ENCODE peak calls at places on chromosomes 1 and 21, in seven cellular contexts. V, M, I, J, F, S and D are unnamed samples. For H3K4me1, the result is how much of the 10 kb centered on the place peaks cover.

GRCh38 chr1:50368179-50369007 is 54.9 kb downstream of the DMRTA2 start:
- DNase-seq in V (peak), M (peak), I (peak), J (peak), F (peak), S (peak), D (peak)

GRCh38 chr1:87017994-87018672 is 103.7 kb downstream of the HS2ST1 start:
- DNase-seq in V (no peak), M (no peak), I (peak), J (no peak), F (no peak), S (no peak), D (no peak)

GRCh38 chr1:157920748-157921147 is 72.7 kb upstream of the KIRREL1 start:
- DNase-seq in V (no peak), M (no peak), I (no peak), J (no peak), F (no peak), S (no peak), D (no peak)

GRCh38 chr1:39575191-39576015 is 1.2 kb downstream of the PABPC4 start:
- DNase-seq in V (peak), M (peak), I (peak), J (peak), F (peak), S (no peak), D (peak)

GRCh38 chr1:242034393-242034792 is 35.5 kb upstream of the MAP1LC3C start:
- DNase-seq in V (no peak), M (no peak), I (no peak), J (no peak), F (no peak), S (no peak), D (no peak)

GRCh38 chr1:23122023-23122738 is 46.5 kb downstream of the LUZP1 start:
- DNase-seq in V (peak), M (peak), I (peak), J (no peak), F (peak), S (no peak), D (no peak)

GRCh38 chr21:36859744-36860501 is 106.5 kb downstream of the HLCS start:
- DNase-seq in V (peak), M (peak), I (peak), J (peak), F (peak), S (peak), D (no peak)

GRCh38 chr1:28078680-28079626 is 9.5 kb downstream of the EYA3 start:
- DNase-seq in V (peak), M (no peak), I (peak), J (no peak), F (peak), S (no peak), D (no peak)

GRCh38 chr1:84619383-84620093 is 45.3 kb upstream of the CTBS start:
- DNase-seq in V (peak), M (peak), I (peak), J (no peak), F (peak), S (no peak), D (no peak)

GRCh38 chr1:29284286-29284960 is 48.1 kb downstream of the PTPRU start:
- DNase-seq in V (no peak), M (no peak), I (no peak), J (no peak), F (no peak), S (no peak), D (no peak)

GRCh38 chr1:89632213-89633102 is 462 bp upstream of the LRRC8C start:
- DNase-seq in V (peak), M (peak), I (peak), J (peak), F (peak), S (peak), D (peak)

GRCh38 chr21:43812139-43812821 is 22.9 kb downstream of the RRP1 start:
- DNase-seq in V (no peak), M (no peak), I (no peak), J (no peak), F (peak), S (no peak), D (no peak)

GRCh38 chr1:172637522-172637921 is 21.4 kb upstream of the FASLG start:
- DNase-seq in V (peak), M (peak), I (peak), J (no peak), F (peak), S (no peak), D (no peak)

GRCh38 chr1:201255470-201256362 is 27.6 kb upstream of the PKP1 start:
- DNase-seq in V (no peak), M (no peak), I (no peak), J (no peak), F (no peak), S (no peak), D (no peak)

GRCh38 chr1:89609781-89610456 is 23.0 kb upstream of the LRRC8C start:
- DNase-seq in V (no peak), M (no peak), I (no peak), J (peak), F (no peak), S (no peak), D (no peak)

GRCh38 chr1:14742181-14742980 is 143.9 kb downstream of the KAZN start:
- DNase-seq in V (peak), M (peak), I (peak), J (peak), F (peak), S (no peak), D (no peak)

GRCh38 chr1:26291433-26291832 is 11.5 kb downstream of the SH3BGRL3 start:
- DNase-seq in V (no peak), M (no peak), I (no peak), J (no peak), F (no peak), S (no peak), D (no peak)

GRCh38 chr21:36097427-36098230 is 27.8 kb downstream of the CBR1 start:
- DNase-seq in V (no peak), M (no peak), I (peak), J (no peak), F (no peak), S (no peak), D (no peak)

GRCh38 chr1:7253118-7253480 is 467.8 kb downstream of the CAMTA1 start:
- DNase-seq in V (peak), M (no peak), I (no peak), J (no peak), F (no peak), S (no peak), D (no peak)

GRCh38 chr1:231926933-231927332 is 300.3 kb downstream of the DISC1 start:
- DNase-seq in V (no peak), M (no peak), I (no peak), J (no peak), F (no peak), S (no peak), D (no peak)

GRCh38 chr1:164950453-164951052 is 391.6 kb downstream of the PBX1 start:
- DNase-seq in V (no peak), M (no peak), I (no peak), J (no peak), F (no peak), S (no peak), D (no peak)

GRCh38 chr1:245007686-245008085 is 143.3 kb upstream of the HNRNPU start:
- DNase-seq in V (peak), M (no peak), I (no peak), J (no peak), F (no peak), S (no peak), D (no peak)

GRCh38 chr1:108079550-108079949 is 114.6 kb upstream of the VAV3 start:
- DNase-seq in V (no peak), M (peak), I (no peak), J (no peak), F (no peak), S (no peak), D (no peak)

GRCh38 chr1:112938188-112938587 is 17.8 kb downstream of the SLC16A1 start:
- DNase-seq in V (peak), M (no peak), I (no peak), J (no peak), F (no peak), S (no peak), D (no peak)

GRCh38 chr1:198160946-198161614 is 4.3 kb downstream of the NEK7 start:
- DNase-seq in V (no peak), M (no peak), I (no peak), J (no peak), F (no peak), S (no peak), D (no peak)

GRCh38 chr1:13760921-13761320 is 60.9 kb downstream of the PRDM2 start:
- DNase-seq in V (no peak), M (peak), I (no peak), J (no peak), F (no peak), S (no peak), D (no peak)

GRCh38 chr1:33055210-33055991 is 18.7 kb upstream of the AK2 start:
- DNase-seq in V (peak), M (peak), I (peak), J (peak), F (peak), S (peak), D (peak)

GRCh38 chr1:27789511-27790154 is 16.6 kb downstream of the STX12 start:
- DNase-seq in V (peak), M (no peak), I (peak), J (no peak), F (no peak), S (no peak), D (no peak)

GRCh38 chr1:179984101-179984500 is 29.5 kb downstream of the CEP350 start:
- DNase-seq in V (no peak), M (no peak), I (no peak), J (no peak), F (peak), S (no peak), D (no peak)

GRCh38 chr1:9289724-9290493 is 2.8 kb upstream of the SPSB1 start:
- DNase-seq in V (peak), M (peak), I (peak), J (no peak), F (peak), S (no peak), D (no peak)

GRCh38 chr21:29163381-29164115 is 33.1 kb downstream of the MAP3K7CL start:
- DNase-seq in V (no peak), M (no peak), I (peak), J (no peak), F (peak), S (no peak), D (no peak)

GRCh38 chr1:117128323-117129079 is 7.0 kb upstream of the TRIM45 start:
- DNase-seq in V (peak), M (peak), I (peak), J (no peak), F (peak), S (no peak), D (no peak)

GRCh38 chr1:180057883-180058396 is 96.7 kb upstream of the QSOX1 start:
- DNase-seq in V (no peak), M (peak), I (peak), J (no peak), F (peak), S (no peak), D (no peak)

GRCh38 chr1:202659974-202660373 is 50.3 kb downstream of the SYT2 start:
- DNase-seq in V (no peak), M (no peak), I (no peak), J (no peak), F (no peak), S (no peak), D (no peak)

GRCh38 chr1:12528021-12528852 is 89.8 kb downstream of the DHRS3 start:
- DNase-seq in V (peak), M (no peak), I (peak), J (no peak), F (peak), S (no peak), D (no peak)
- H3K27ac ChIP-seq in V (no peak), M (no peak), I (no peak), J (no peak), F (no peak), S (no peak), D (no peak)

GRCh38 chr21:39016740-39017315 is 166.4 kb downstream of the PSMG1 start:
- DNase-seq in V (peak), M (no peak), I (peak), J (no peak), F (no peak), S (no peak), D (no peak)
- H4K8ac ChIP-seq in V (peak), M (no peak), I (peak), J (no peak), F (no peak), S (no peak), D (no peak)

GRCh38 chr1:109929588-109930251 is 19.1 kb downstream of the CSF1 start:
- DNase-seq in V (no peak), M (no peak), I (no peak), J (peak), F (no peak), S (no peak), D (no peak)

GRCh38 chr1:109928591-109929111 is 18.0 kb downstream of the CSF1 start:
- DNase-seq in V (peak), M (no peak), I (peak), J (no peak), F (peak), S (no peak), D (no peak)

GRCh38 chr1:109930252-109930993 is 19.8 kb downstream of the CSF1 start:
- DNase-seq in V (no peak), M (peak), I (no peak), J (peak), F (no peak), S (no peak), D (no peak)

GRCh38 chr1:109927908-109928307 is 17.3 kb downstream of the CSF1 start:
- DNase-seq in V (peak), M (no peak), I (peak), J (no peak), F (peak), S (no peak), D (no peak)

GRCh38 chr1:109929170-109929569 is 18.5 kb downstream of the CSF1 start:
- DNase-seq in V (no peak), M (no peak), I (no peak), J (peak), F (no peak), S (no peak), D (no peak)
- H3K4me1 ChIP-seq in V (under half), M (under half), I (under half), J (under half), F (under half), S (under half), D (under half)

DNA sequence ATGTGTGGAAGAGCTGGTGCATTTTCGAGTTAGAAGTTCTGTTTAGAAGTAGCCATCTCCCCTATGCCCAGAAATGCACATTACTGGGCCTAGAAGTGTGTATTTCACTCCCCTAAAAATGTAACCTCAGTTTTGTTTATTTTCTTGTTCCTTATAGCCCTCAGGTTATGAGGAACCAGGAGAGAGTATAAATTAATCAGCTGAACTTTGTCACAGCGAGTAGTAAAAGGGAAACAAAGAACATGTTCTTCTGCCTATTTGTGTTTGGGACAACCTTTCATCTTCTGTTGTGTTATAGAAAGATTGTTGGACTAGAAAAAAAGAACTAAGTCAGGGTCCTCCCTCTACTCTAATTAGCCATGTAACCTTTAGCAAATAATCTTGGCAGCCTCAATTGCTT is 160.5 kb upstream of the PDE4B start:
- DNase-seq in V (no peak), M (no peak), I (no peak), J (no peak), F (no peak), S (no peak), D (no peak)
- H3K27ac ChIP-seq in V (no peak), M (no peak), I (no peak), J (no peak), F (no peak), S (no peak), D (no peak)

DNA sequence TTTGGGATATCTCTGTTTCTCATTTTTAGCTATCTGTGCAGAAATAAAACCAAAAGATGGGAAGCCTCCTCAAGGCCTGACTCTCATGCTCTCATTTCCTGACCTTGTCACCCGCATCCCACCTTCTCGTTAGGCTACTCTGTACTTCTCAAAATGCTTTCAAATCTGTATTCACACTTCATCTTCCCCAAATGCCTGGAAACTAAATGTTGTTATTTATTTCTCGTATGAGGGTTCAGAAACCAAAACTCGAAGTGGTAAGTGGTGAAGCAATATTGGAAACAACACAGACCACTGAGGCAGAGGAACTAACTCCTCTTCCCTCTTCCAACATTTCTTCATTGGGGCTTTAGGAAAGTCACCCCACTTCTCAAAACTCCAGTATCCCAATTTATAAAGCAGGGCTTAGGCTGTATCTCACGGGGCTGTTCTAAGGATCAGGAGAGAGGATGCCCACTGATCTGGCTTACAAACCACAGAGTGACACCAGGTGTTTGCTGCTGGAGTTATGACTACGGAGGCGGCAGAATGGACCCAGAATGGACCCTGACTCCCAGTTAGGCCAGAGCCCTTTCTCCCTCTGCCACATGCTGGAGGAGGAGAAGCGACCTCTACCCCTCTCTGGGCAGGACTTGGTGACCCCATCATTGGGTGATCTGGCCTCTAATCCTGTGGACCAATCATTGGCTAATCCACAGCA is 3.5 kb downstream of the SLAMF7 start:
- DNase-seq in V (no peak), M (no peak), I (no peak), J (no peak), F (no peak), S (no peak), D (no peak)
- H4K8ac ChIP-seq in V (no peak), M (no peak), I (no peak), J (no peak), F (no peak), S (no peak), D (no peak)

DNA sequence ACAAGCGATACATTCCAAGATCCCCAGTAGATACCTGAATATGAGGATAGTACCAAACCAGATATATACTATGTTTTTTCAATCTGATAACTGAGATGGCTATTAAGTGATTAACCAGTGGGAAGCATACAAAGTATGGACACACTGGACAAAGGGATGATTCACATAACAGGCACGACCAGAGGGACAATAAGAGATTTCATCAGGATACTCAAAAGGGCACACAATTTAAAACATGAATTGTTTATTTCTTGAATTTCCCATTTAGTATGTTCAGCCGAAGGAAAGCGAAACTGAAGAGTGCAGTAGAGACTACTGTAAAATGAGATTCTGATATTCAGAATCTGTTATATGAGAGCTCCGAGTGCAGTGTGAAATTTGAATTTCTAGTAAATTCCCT is 10.6 kb downstream of the ZZZ3 start:
- DNase-seq in V (peak), M (no peak), I (peak), J (no peak), F (peak), S (no peak), D (no peak)
- H3K4me1 ChIP-seq in V (under half), M (under half), I (under half), J (under half), F (under half), S (under half), D (under half)

GRCh38 chr1:35923841-35924240 is 7.1 kb upstream of the AGO3 start:
- DNase-seq in V (no peak), M (no peak), I (no peak), J (no peak), F (no peak), S (no peak), D (no peak)

GRCh38 chr1:35924838-35925237 is 6.1 kb upstream of the AGO3 start:
- DNase-seq in V (no peak), M (no peak), I (no peak), J (no peak), F (no peak), S (no peak), D (no peak)

GRCh38 chr1:35929730-35930592 is 944 bp upstream of the AGO3 start:
- DNase-seq in V (peak), M (peak), I (no peak), J (peak), F (peak), S (peak), D (peak)

GRCh38 chr1:35927472-35927871 is 3.4 kb upstream of the AGO3 start:
- DNase-seq in V (no peak), M (no peak), I (no peak), J (no peak), F (no peak), S (no peak), D (no peak)

DNA sequence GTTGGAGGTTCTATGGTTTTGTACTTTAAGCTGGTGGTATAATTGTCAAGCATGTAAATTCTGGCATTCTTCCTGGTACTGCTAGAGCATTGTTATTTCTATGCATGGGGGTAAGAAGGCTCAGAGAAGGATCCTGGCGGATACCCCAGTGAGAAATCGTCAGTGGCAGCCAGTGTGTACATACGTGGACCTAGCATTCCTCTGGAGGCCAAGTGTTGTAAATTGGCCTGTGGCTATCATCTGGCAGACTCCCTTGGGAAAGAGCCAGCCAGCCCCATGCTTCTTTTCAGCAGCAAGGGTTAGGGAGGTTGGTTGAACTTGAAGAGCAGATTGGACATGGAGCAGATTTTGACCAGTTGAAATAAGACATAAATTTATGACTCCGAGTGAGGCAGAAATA is 5.2 kb upstream of the AGO3 start:
- DNase-seq in V (peak), M (no peak), I (no peak), J (no peak), F (no peak), S (no peak), D (no peak)
- H3K27ac ChIP-seq in V (no peak), M (no peak), I (no peak), J (no peak), F (no peak), S (no peak), D (no peak)

GRCh38 chr1:206690516-206690915 is 5.8 kb downstream of the MAPKAPK2 start:
- DNase-seq in V (no peak), M (no peak), I (no peak), J (no peak), F (no peak), S (no peak), D (no peak)

GRCh38 chr1:206685749-206686485 is 1.2 kb downstream of the MAPKAPK2 start:
- DNase-seq in V (peak), M (peak), I (peak), J (no peak), F (peak), S (no peak), D (peak)

GRCh38 chr1:206687251-206687914 is 2.7 kb downstream of the MAPKAPK2 start:
- DNase-seq in V (no peak), M (no peak), I (no peak), J (no peak), F (no peak), S (no peak), D (no peak)

GRCh38 chr1:206686486-206687249 is 2.0 kb downstream of the MAPKAPK2 start:
- DNase-seq in V (no peak), M (no peak), I (no peak), J (no peak), F (no peak), S (no peak), D (no peak)

GRCh38 chr1:206687915-206688442 is 3.3 kb downstream of the MAPKAPK2 start:
- DNase-seq in V (peak), M (peak), I (peak), J (peak), F (no peak), S (no peak), D (no peak)
- H4K8ac ChIP-seq in V (no peak), M (no peak), I (no peak), J (no peak), F (no peak), S (no peak), D (no peak)